ENCODE peak calls at places on chromosomes 3 and 15, in ten cellular contexts. A, S, K, I, N, U, G, Y, E and L are unnamed samples.

GRCh38 chr3:37814547-37814946 is 47.1 kb upstream of the CTDSPL start:
- DNase-seq in G (peak), A (no peak), K (peak), N (no peak), U (no peak), S (no peak), I (peak), Y (peak), E (no peak), L (no peak)

GRCh38 chr3:71725279-71725991 is at the start of gene EIF4E3:
- DNase-seq in S (no peak), E (no peak), U (peak), A (peak), I (peak), K (no peak), G (no peak), Y (peak), N (peak), L (no peak)

GRCh38 chr15:25939122-25939521 is 76.0 kb upstream of the ATP10A start:
- DNase-seq in G (no peak), I (no peak), Y (no peak), A (no peak), E (no peak), N (no peak), S (no peak), K (no peak), U (no peak), L (no peak)

GRCh38 chr15:90262426-90262825 is 3.0 kb upstream of the NGRN start:
- DNase-seq in N (peak), Y (no peak), I (no peak), S (no peak), G (no peak), E (no peak), U (no peak), K (no peak), A (no peak), L (no peak)

GRCh38 chr3:21893250-21893649 is 142.2 kb upstream of the ZNF385D start:
- DNase-seq in E (no peak), N (no peak), U (no peak), Y (no peak), I (no peak), G (peak), K (peak), S (no peak), A (no peak), L (peak)

GRCh38 chr3:61157414-61157813 is 93.8 kb downstream of the FHIT start:
- DNase-seq in Y (no peak), G (no peak), I (no peak), A (no peak), U (no peak), S (no peak), K (no peak), N (no peak), E (no peak), L (no peak)

GRCh38 chr3:10524799-10525301 is 19.5 kb upstream of the ATP2B2 start:
- DNase-seq in K (no peak), S (no peak), Y (no peak), U (no peak), E (no peak), I (no peak), A (peak), N (no peak), G (no peak), L (no peak)

GRCh38 chr3:112649478-112649735 is 8.5 kb upstream of the CCDC80 start:
- DNase-seq in E (peak), I (no peak), A (no peak), S (no peak), U (no peak), K (peak), N (no peak), Y (no peak), G (peak), L (no peak)

GRCh38 chr3:139187648-139188047 is 143.0 kb upstream of the PRR23C start:
- DNase-seq in I (peak), S (no peak), A (no peak), G (no peak), Y (no peak), E (no peak), K (no peak), N (no peak), U (no peak), L (no peak)

GRCh38 chr3:37458162-37458895 is 283.9 kb upstream of the LRRFIP2 start:
- DNase-seq in U (no peak), Y (peak), G (no peak), K (no peak), E (no peak), I (peak), S (no peak), N (no peak), A (no peak), L (no peak)

GRCh38 chr15:74631935-74632560 is 16.4 kb downstream of the CLK3 start:
- DNase-seq in A (no peak), N (peak), K (peak), G (peak), S (peak), Y (peak), I (peak), E (no peak), U (peak), L (no peak)

GRCh38 chr15:68542771-68543544 is 35.8 kb upstream of the CORO2B start:
- DNase-seq in Y (no peak), I (no peak), U (no peak), E (peak), K (peak), A (peak), S (peak), G (peak), N (no peak), L (peak)

GRCh38 chr3:197367081-197367780 is 68.8 kb upstream of the DLG1 start:
- DNase-seq in N (no peak), S (peak), E (peak), A (peak), Y (no peak), G (peak), I (no peak), U (no peak), K (peak), L (peak)

GRCh38 chr3:37477713-37478487 is 303.5 kb upstream of the LRRFIP2 start:
- DNase-seq in U (no peak), N (no peak), S (no peak), Y (no peak), E (no peak), G (no peak), I (no peak), A (no peak), K (no peak), L (no peak)

GRCh38 chr3:107430214-107431047 is 53.2 kb downstream of the CCDC54 start:
- DNase-seq in K (peak), I (peak), G (peak), A (no peak), Y (no peak), E (no peak), U (no peak), N (no peak), S (no peak), L (no peak)

GRCh38 chr3:158709666-158710083 is 22.6 kb downstream of the RARRES1 start:
- DNase-seq in N (no peak), Y (no peak), E (peak), S (no peak), I (peak), U (no peak), G (peak), A (no peak), K (peak), L (peak)

GRCh38 chr3:51591231-51591630 is 52.7 kb downstream of the RAD54L2 start:
- DNase-seq in I (no peak), Y (no peak), A (no peak), E (peak), S (no peak), U (no peak), N (no peak), G (no peak), K (peak), L (no peak)

GRCh38 chr3:134034005-134034785 is 4.5 kb upstream of the SLCO2A1 start:
- DNase-seq in E (peak), K (no peak), G (no peak), U (no peak), S (no peak), A (no peak), Y (no peak), I (no peak), N (no peak), L (no peak)

GRCh38 chr3:76470285-76470684 is 569.6 kb upstream of the ROBO2 start:
- DNase-seq in G (peak), A (no peak), U (no peak), K (peak), N (no peak), I (no peak), E (peak), S (no peak), Y (no peak), L (peak)

GRCh38 chr3:119352863-119353527 is 58.8 kb downstream of the ARHGAP31 start:
- DNase-seq in G (peak), U (no peak), Y (no peak), I (peak), N (no peak), E (peak), S (peak), A (no peak), K (peak), L (peak)

GRCh38 chr3:43621406-43621973 is 321 bp downstream of the ANO10 start:
- DNase-seq in N (peak), K (no peak), U (no peak), A (peak), I (no peak), Y (peak), G (no peak), S (no peak), E (no peak), L (no peak)

GRCh38 chr3:149363053-149363452 is 14.4 kb downstream of the TM4SF1 start:
- DNase-seq in K (no peak), S (no peak), G (peak), Y (no peak), I (no peak), U (no peak), N (no peak), E (no peak), A (no peak), L (no peak)

GRCh38 chr3:141486416-141486734 is 452 bp upstream of the RASA2 start:
- DNase-seq in K (peak), N (no peak), I (no peak), S (peak), G (peak), Y (no peak), A (no peak), U (no peak), E (no peak), L (no peak)

GRCh38 chr3:148439254-148439822 is 258.4 kb upstream of the AGTR1 start:
- DNase-seq in S (no peak), I (no peak), G (no peak), Y (no peak), E (no peak), K (no peak), U (no peak), N (no peak), A (no peak), L (no peak)

GRCh38 chr3:48404440-48405342 is 25.2 kb downstream of the PLXNB1 start:
- DNase-seq in U (no peak), E (no peak), Y (no peak), K (no peak), A (peak), I (no peak), G (no peak), N (peak), S (no peak), L (no peak)

GRCh38 chr15:26929588-26929987 is 41.4 kb upstream of the GABRG3 start:
- DNase-seq in K (no peak), A (no peak), S (no peak), I (no peak), G (no peak), E (no peak), Y (no peak), N (no peak), U (no peak), L (no peak)

GRCh38 chr15:99703603-99704443 is 29.4 kb downstream of the LYSMD4 start:
- DNase-seq in U (no peak), G (peak), I (peak), E (no peak), K (peak), N (no peak), A (no peak), Y (peak), S (peak), L (peak)

GRCh38 chr15:24772256-24772655 is 96.7 kb downstream of the NPAP1 start:
- DNase-seq in E (no peak), A (no peak), Y (peak), G (no peak), K (no peak), U (no peak), S (no peak), N (no peak), I (peak), L (no peak)
- H3K4me3 ChIP-seq in E (no peak), A (peak), Y (no peak), G (peak), K (peak), U (peak), S (no peak), N (peak), I (no peak), L (no peak)

GRCh38 chr3:153835540-153835939 is 285.6 kb upstream of the ARHGEF26 start:
- DNase-seq in G (no peak), N (no peak), Y (no peak), I (no peak), A (no peak), U (no peak), E (no peak), K (no peak), S (no peak), L (no peak)
- TF ChIP-seq CTCF in G (no peak), N (no peak), Y (no peak), I (no peak), A (no peak), U (no peak), E (no peak), K (no peak), S (no peak), L (peak)

GRCh38 chr3:152200476-152201422 is 68.0 kb upstream of the MBNL1 start:
- DNase-seq in A (no peak), E (no peak), G (no peak), S (no peak), I (peak), K (no peak), N (no peak), Y (no peak), U (no peak), L (no peak)
- H3K4me3 ChIP-seq in A (peak), E (no peak), G (no peak), S (no peak), I (peak), K (no peak), N (peak), Y (no peak), U (peak), L (no peak)

GRCh38 chr3:128279594-128279880 is 126.3 kb downstream of the EEFSEC start:
- DNase-seq in S (no peak), U (no peak), G (no peak), E (no peak), Y (no peak), N (no peak), K (no peak), I (no peak), A (peak), L (no peak)

GRCh38 chr3:128277378-128278049 is 124.2 kb downstream of the EEFSEC start:
- DNase-seq in E (no peak), A (peak), S (no peak), U (no peak), N (no peak), K (no peak), G (no peak), I (no peak), Y (no peak), L (no peak)

GRCh38 chr3:128280466-128281455 is 127.5 kb downstream of the EEFSEC start:
- DNase-seq in I (no peak), Y (no peak), N (no peak), U (no peak), E (no peak), G (no peak), S (no peak), A (peak), K (no peak), L (no peak)

GRCh38 chr3:128278130-128278529 is 124.8 kb downstream of the EEFSEC start:
- DNase-seq in E (no peak), A (peak), K (no peak), U (no peak), Y (no peak), S (no peak), N (no peak), G (no peak), I (no peak), L (no peak)

DNA sequence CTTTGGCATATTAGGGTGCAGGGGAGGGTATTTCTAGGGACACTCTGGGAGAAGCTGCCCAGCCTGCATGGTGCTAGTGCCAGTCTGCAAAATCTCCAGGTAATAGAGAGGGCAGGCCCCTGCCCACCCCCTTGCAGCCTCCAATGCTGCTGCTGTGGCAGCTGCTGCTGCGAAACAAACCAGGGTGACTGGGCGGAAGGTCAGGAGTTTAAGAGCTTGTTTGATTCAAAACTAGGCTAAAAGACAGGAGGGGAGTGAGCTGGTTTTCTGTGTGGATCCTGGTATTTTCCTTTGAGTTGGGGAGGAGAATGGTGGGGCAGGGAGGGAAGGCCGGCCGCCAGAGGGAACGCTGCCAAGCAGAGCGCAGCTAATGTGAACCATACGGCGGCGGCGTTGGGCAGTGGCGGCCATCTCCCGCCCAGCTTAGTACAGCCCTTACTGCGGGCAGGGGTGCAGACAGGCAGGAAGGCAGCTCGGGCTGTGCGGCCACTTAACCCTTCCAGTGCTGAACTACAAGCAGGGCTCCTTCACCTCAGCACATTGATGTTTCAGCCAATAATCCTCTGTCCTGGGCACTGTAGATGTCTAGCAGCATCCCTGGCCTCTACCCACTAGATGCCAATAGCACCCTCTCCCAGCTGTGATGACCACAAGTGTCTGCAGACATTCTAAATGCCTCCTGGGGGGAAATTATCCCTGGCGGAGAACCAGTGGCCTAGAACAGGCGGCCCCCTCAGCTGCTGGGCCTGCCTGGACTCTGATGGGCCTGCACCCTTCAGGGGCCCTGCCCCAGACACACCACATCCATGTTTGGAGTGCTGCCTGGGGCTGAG is 125.7 kb downstream of the EEFSEC start:
- DNase-seq in S (no peak), Y (peak), E (peak), I (no peak), G (peak), N (peak), A (peak), K (peak), U (no peak), L (peak)
- TF ChIP-seq CTCF in S (no peak), Y (peak), E (peak), I (no peak), G (no peak), N (no peak), A (no peak), K (no peak), U (no peak), L (peak)

GRCh38 chr3:12598890-12599289 is 42.0 kb downstream of the MKRN2 start:
- DNase-seq in U (no peak), Y (no peak), K (no peak), G (no peak), N (no peak), A (no peak), E (no peak), I (no peak), S (no peak), L (no peak)
- H3K4me3 ChIP-seq in U (no peak), Y (no peak), K (no peak), G (no peak), N (no peak), A (no peak), E (no peak), I (no peak), S (no peak), L (no peak)

GRCh38 chr3:150504473-150504872 is 41.8 kb downstream of the SERP1 start:
- DNase-seq in N (no peak), I (no peak), G (no peak), S (no peak), K (no peak), Y (no peak), E (no peak), A (no peak), U (no peak), L (no peak)

GRCh38 chr3:150497956-150498355 is 48.3 kb downstream of the SERP1 start:
- DNase-seq in I (peak), K (peak), S (no peak), U (no peak), E (peak), G (peak), N (no peak), A (no peak), Y (no peak), L (no peak)

GRCh38 chr3:150508401-150508800 is 37.9 kb downstream of the SERP1 start:
- DNase-seq in S (no peak), I (no peak), A (no peak), G (no peak), E (no peak), U (no peak), N (no peak), Y (no peak), K (no peak), L (no peak)

GRCh38 chr3:150503402-150504099 is 42.7 kb downstream of the SERP1 start:
- DNase-seq in E (no peak), N (no peak), U (no peak), K (no peak), A (no peak), S (no peak), G (no peak), Y (no peak), I (no peak), L (no peak)
- TF ChIP-seq CTCF in E (no peak), N (no peak), U (no peak), K (no peak), A (no peak), S (no peak), G (no peak), Y (no peak), I (no peak), L (no peak)

DNA sequence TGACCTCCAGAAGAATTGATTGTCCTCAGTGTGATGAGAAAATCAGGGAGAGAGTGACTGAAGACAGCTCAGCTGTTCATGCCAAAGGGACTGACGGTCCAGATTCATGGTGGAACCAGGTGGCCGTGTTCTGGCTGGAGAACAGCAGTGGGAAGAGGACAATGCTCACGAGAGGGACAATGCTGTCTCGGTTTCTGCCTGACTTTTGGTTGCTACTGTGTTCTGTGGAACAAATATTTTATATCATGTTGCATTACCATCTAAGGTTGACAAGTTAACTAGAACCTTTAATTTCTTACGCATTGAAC is 58.0 kb upstream of the ULK4 start:
- DNase-seq in A (no peak), U (no peak), K (no peak), I (no peak), N (no peak), S (no peak), G (no peak), Y (no peak), E (no peak), L (no peak)
- H3K4me3 ChIP-seq in A (no peak), U (no peak), K (no peak), I (no peak), N (no peak), S (no peak), G (no peak), Y (no peak), E (no peak), L (no peak)

GRCh38 chr15:39582977-39583585 is 2.2 kb downstream of the THBS1 start:
- DNase-seq in U (no peak), K (peak), A (no peak), N (no peak), Y (no peak), G (no peak), E (peak), I (no peak), S (no peak), L (no peak)

GRCh38 chr15:39582286-39582976 is 1.6 kb downstream of the THBS1 start:
- DNase-seq in E (peak), I (no peak), U (no peak), A (no peak), K (peak), Y (no peak), S (no peak), G (peak), N (peak), L (no peak)

GRCh38 chr15:39584266-39584659 is 3.4 kb downstream of the THBS1 start:
- DNase-seq in U (no peak), N (no peak), K (no peak), G (no peak), I (no peak), A (no peak), S (no peak), E (peak), Y (no peak), L (no peak)

GRCh38 chr15:39584662-39585393 is 3.9 kb downstream of the THBS1 start:
- DNase-seq in N (no peak), A (no peak), K (no peak), Y (no peak), U (no peak), S (no peak), G (peak), I (no peak), E (peak), L (no peak)

DNA sequence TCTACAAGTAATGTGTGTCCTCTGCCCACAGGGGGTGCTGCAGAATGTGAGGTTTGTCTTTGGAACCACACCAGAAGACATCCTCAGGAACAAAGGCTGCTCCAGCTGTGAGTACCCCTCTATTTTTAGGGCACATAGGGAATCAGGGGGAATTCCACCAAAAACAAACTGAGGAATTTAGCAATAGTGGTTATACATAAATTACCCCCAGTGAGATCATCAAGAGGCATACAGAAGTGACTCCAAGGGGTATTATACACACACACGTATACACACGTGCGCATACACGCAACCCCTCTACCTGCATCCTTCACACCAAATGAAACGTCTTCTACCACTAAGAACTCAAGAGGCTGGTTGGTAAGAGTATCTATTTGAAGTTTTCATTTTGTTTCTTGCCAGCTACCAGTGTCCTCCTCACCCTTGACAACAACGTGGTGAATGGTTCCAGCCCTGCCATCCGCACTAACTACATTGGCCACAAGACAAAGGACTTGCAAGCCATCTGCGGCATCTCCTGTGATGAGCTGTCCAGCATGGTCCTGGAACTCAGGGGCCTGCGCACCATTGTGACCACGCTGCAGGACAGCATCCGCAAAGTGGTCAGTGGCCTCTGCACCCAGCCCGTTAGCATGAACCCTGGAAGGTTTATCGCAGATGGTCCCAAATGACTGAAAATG is 2.8 kb downstream of the THBS1 start:
- DNase-seq in U (peak), K (peak), S (peak), E (peak), I (peak), Y (peak), G (peak), N (no peak), A (no peak), L (no peak)
- TF ChIP-seq CTCF in U (peak), K (peak), S (peak), E (peak), I (peak), Y (peak), G (peak), N (no peak), A (no peak), L (peak)